ENCODE peak calls at places on chromosomes 11 and 22, in six cellular contexts. O, F, W, A, C and S are unnamed samples.

GRCh38 chr11:128757235-128757711 is 63.4 kb downstream of the FLI1 start:
- DNase-seq in A (no peak), O (peak; percentile 68), F (peak; percentile 60), C (peak; percentile 61), W (no peak), S (no peak)

GRCh38 chr22:47171441-47172221 is 409.2 kb downstream of the TBC1D22A start:
- DNase-seq in A (no peak), C (no peak), O (no peak), F (no peak), W (peak; percentile 51), S (no peak)

GRCh38 chr11:80285076-80285790 is 844.4 kb upstream of the TENM4 start:
- DNase-seq in C (no peak), F (no peak), A (no peak), W (no peak), O (no peak), S (peak; percentile 11)

GRCh38 chr11:81749245-81749644 is 984.4 kb downstream of the FAM181B start:
- DNase-seq in C (no peak), F (no peak), W (no peak), O (no peak), A (no peak), S (no peak)

GRCh38 chr22:21707677-21708076 is 27.9 kb downstream of the YPEL1 start:
- DNase-seq in W (no peak), F (no peak), O (no peak), C (no peak), A (no peak), S (no peak)

GRCh38 chr11:1121343-1122331 is 36.1 kb upstream of the MUC5AC start:
- DNase-seq in C (no peak), O (peak; percentile 40), F (peak; percentile 32), W (no peak), A (no peak), S (no peak)

GRCh38 chr11:119479685-119480275 is 56.8 kb upstream of the THY1 start:
- DNase-seq in O (peak; percentile 35), A (no peak), C (no peak), F (peak; percentile 84), W (no peak), S (no peak)

GRCh38 chr11:86511086-86511551 is 136.4 kb downstream of the CCDC81 start:
- DNase-seq in F (peak; percentile 34), C (no peak), W (no peak), A (peak; percentile 56), O (no peak), S (no peak)

GRCh38 chr11:124898711-124899110 is 1.0 kb upstream of the ROBO4 start:
- DNase-seq in O (no peak), A (peak; percentile 44), W (no peak), F (peak; percentile 78), C (no peak), S (peak; percentile 21)

GRCh38 chr11:114909866-114910265 is 231.5 kb downstream of the NXPE2 start:
- DNase-seq in O (no peak), W (no peak), A (no peak), C (no peak), F (no peak), S (no peak)

GRCh38 chr11:107785401-107785800 is 73.2 kb downstream of the SLC35F2 start:
- DNase-seq in A (peak; percentile 20), F (peak; percentile 50), C (no peak), W (no peak), O (peak; percentile 58), S (no peak)

GRCh38 chr11:43644626-43645299 is 35.8 kb upstream of the HSD17B12 start:
- DNase-seq in W (no peak), F (peak; percentile 19), A (no peak), O (no peak), C (no peak), S (no peak)